ENCODE peak calls at places on chromosomes 4 and X, in eight cellular contexts. V is iris pigment epithelial cell; I is AG20443; G is GM03348; N is KG1; W is D721Med; L is effector memory CD8-positive, alpha-beta T cell; F is posterior vena cava. T is an unnamed sample.

GRCh38 chr4:39655866-39656265 is 17.2 kb upstream of the SMIM14 start:
- DNase-seq in V (peak), G (no peak), L (no peak), W (no peak), N (no peak), F (no peak), I (no peak), T (no peak)

GRCh38 chr4:69576251-69576877 is 63.1 kb downstream of the UGT2A2 start:
- DNase-seq in I (no peak), F (no peak), N (no peak), W (no peak), V (no peak), L (no peak), G (no peak), T (no peak)

GRCh38 chr4:24236532-24236931 is 346.7 kb upstream of the PPARGC1A start:
- DNase-seq in F (no peak), V (no peak), G (no peak), I (no peak), N (no peak), W (no peak), L (no peak), T (no peak)

GRCh38 chrX:107596651-107597050 is 31.7 kb upstream of the PRPS1 start:
- DNase-seq in N (no peak), I (no peak), W (no peak), V (no peak), G (no peak), L (no peak), F (no peak), T (no peak)

GRCh38 chr4:113452868-113453620 is 308.5 kb downstream of the CAMK2D start:
- DNase-seq in I (no peak), W (no peak), V (peak), G (no peak), N (no peak), L (no peak), F (no peak), T (peak)

GRCh38 chrX:65035451-65035779 is 59.2 kb upstream of the ZC4H2 start:
- DNase-seq in I (no peak), G (peak), F (peak), V (peak), W (no peak), N (peak), L (peak), T (no peak)

GRCh38 chr4:101604976-101605375 is 185.6 kb upstream of the BANK1 start:
- DNase-seq in I (peak), L (no peak), F (no peak), G (peak), W (no peak), V (peak), N (no peak), T (peak)

GRCh38 chr4:86089924-86090323 is 269.9 kb downstream of the MAPK10 start:
- DNase-seq in G (no peak), L (no peak), N (no peak), V (peak), W (no peak), I (no peak), F (no peak), T (no peak)

GRCh38 chrX:47180346-47180745 is 13.3 kb upstream of the UBA1 start:
- DNase-seq in V (no peak), G (no peak), L (no peak), F (peak), I (no peak), N (no peak), W (no peak), T (no peak)

GRCh38 chr4:78222575-78223186 is 165.6 kb downstream of the FRAS1 start:
- DNase-seq in G (no peak), V (no peak), L (no peak), I (no peak), N (no peak), W (no peak), F (no peak), T (peak)

GRCh38 chrX:129622757-129623301 is 31.9 kb downstream of the APLN start:
- DNase-seq in G (no peak), N (no peak), I (no peak), F (no peak), L (no peak), W (no peak), V (peak), T (no peak)

GRCh38 chr4:82614868-82615449 is 53.2 kb upstream of the TMEM150C start:
- DNase-seq in L (no peak), N (no peak), W (no peak), V (no peak), G (no peak), I (no peak), F (no peak), T (peak)

GRCh38 chr4:88138561-88138960 is 19.9 kb downstream of the ABCG2 start:
- DNase-seq in G (peak), F (no peak), N (no peak), I (peak), V (peak), L (no peak), W (no peak), T (no peak)

GRCh38 chr4:51895816-51896408 is 53.0 kb downstream of the DCUN1D4 start:
- DNase-seq in V (peak), F (no peak), L (peak), N (peak), W (no peak), G (peak), I (peak), T (peak)

GRCh38 chr4:6241062-6241845 is 28.4 kb upstream of the WFS1 start:
- DNase-seq in I (no peak), V (no peak), L (no peak), G (no peak), F (peak), W (no peak), N (no peak), T (no peak)